ENCODE peak calls at places on chromosome 4, in seven cellular contexts. G is T47D, X is H9, N is NCI-H460, O is amniotic stem cell, C is mucosa of gallbladder, S is SK-MEL-5. I is an unnamed sample.

GRCh38 chr4:74096265-74096980 is 2.6 kb downstream of the CXCL2 start:
- DNase-seq in G (no peak), X (no peak), N (peak), O (no peak), C (no peak), S (no peak), I (peak)

GRCh38 chr4:40292313-40292759 is 42.8 kb upstream of the CHRNA9 start:
- DNase-seq in G (no peak), X (no peak), N (no peak), O (no peak), C (no peak), S (peak), I (no peak)

GRCh38 chr4:188780686-188781085 is 641.4 kb downstream of the TRIML1 start:
- DNase-seq in G (no peak), X (no peak), N (no peak), O (no peak), C (no peak), S (no peak), I (no peak)

GRCh38 chr4:6339818-6340445 is 70.3 kb downstream of the WFS1 start:
- DNase-seq in G (no peak), X (no peak), N (no peak), O (no peak), C (no peak), S (no peak), I (no peak)

GRCh38 chr4:183429489-183429888 is 14.9 kb upstream of the CDKN2AIP start:
- DNase-seq in G (no peak), X (peak), N (no peak), O (no peak), C (no peak), S (no peak), I (no peak)

GRCh38 chr4:4554234-4554633 is 12.4 kb upstream of the STX18 start:
- DNase-seq in G (no peak), X (no peak), N (no peak), O (no peak), C (no peak), S (no peak), I (no peak)

GRCh38 chr4:15755781-15756180 is 22.3 kb upstream of the CD38 start:
- DNase-seq in G (no peak), X (no peak), N (no peak), O (no peak), C (no peak), S (no peak), I (no peak)

GRCh38 chr4:10205223-10205622 is 88.6 kb upstream of the WDR1 start:
- DNase-seq in G (no peak), X (no peak), N (no peak), O (no peak), C (no peak), S (peak), I (no peak)

GRCh38 chr4:4598851-4599411 is 57.1 kb upstream of the STX18 start:
- DNase-seq in G (no peak), X (no peak), N (no peak), O (no peak), C (no peak), S (no peak), I (no peak)

GRCh38 chr4:157804986-157805385 is 367.8 kb downstream of the GASK1B start:
- DNase-seq in G (peak), X (no peak), N (no peak), O (no peak), C (no peak), S (peak), I (no peak)

GRCh38 chr4:173461170-173461569 is 62.3 kb upstream of the SCRG1 start:
- DNase-seq in G (no peak), X (no peak), N (no peak), O (no peak), C (no peak), S (peak), I (no peak)

GRCh38 chr4:153535735-153536494 is 69.8 kb downstream of the TMEM131L start:
- DNase-seq in G (no peak), X (peak), N (no peak), O (no peak), C (no peak), S (no peak), I (no peak)

GRCh38 chr4:40564815-40565505 is 64.7 kb downstream of the RBM47 start:
- DNase-seq in G (no peak), X (no peak), N (no peak), O (no peak), C (no peak), S (no peak), I (no peak)

GRCh38 chr4:116016201-116016600 is 902.8 kb upstream of the NDST4 start:
- DNase-seq in G (peak), X (no peak), N (no peak), O (no peak), C (peak), S (no peak), I (no peak)

GRCh38 chr4:184487503-184487902 is 13.2 kb upstream of the IRF2 start:
- DNase-seq in G (peak), X (no peak), N (no peak), O (no peak), C (no peak), S (no peak), I (no peak)

GRCh38 chr4:61079427-61079826 is 120.7 kb upstream of the ADGRL3 start:
- DNase-seq in G (no peak), X (no peak), N (no peak), O (no peak), C (no peak), S (no peak), I (no peak)

GRCh38 chr4:52996261-52997131 is 134.4 kb downstream of the RASL11B start:
- DNase-seq in G (no peak), X (no peak), N (no peak), O (no peak), C (peak), S (no peak), I (no peak)

I was measured in left lobe of liver.